ENCODE peak calls at places on chromosomes 12 and 14, in five cellular contexts. C is neural progenitor cell, R is ovary, H is cardiac muscle cell, V is AG10803. B is an unnamed sample.

GRCh38 chr14:48398675-48399282 is 723.4 kb upstream of the MDGA2 start:
- DNase-seq in C (peak; percentile 66), R (no peak), H (peak; percentile 36), V (peak; percentile 11), B (no peak)

GRCh38 chr14:32565256-32565655 is 236.2 kb downstream of the AKAP6 start:
- DNase-seq in C (no peak), R (no peak), H (no peak), V (no peak), B (no peak)

GRCh38 chr14:76778546-76779215 is 17.4 kb downstream of the VASH1 start:
- DNase-seq in C (no peak), R (no peak), H (no peak), V (no peak), B (no peak)

GRCh38 chr14:93946506-93947170 is 19.5 kb downstream of the FAM181A start:
- DNase-seq in C (no peak), R (no peak), H (peak; percentile 40), V (no peak), B (no peak)

GRCh38 chr14:88384653-88385205 is 728 bp upstream of the SPATA7 start:
- DNase-seq in C (peak; percentile 7), R (no peak), H (peak; percentile 25), V (peak; percentile 16), B (no peak)

GRCh38 chr14:100307215-100308111 is 1.2 kb upstream of the SLC25A29 start:
- DNase-seq in C (peak; percentile 62), R (peak; percentile 69), H (no peak), V (no peak), B (no peak)

GRCh38 chr14:89900822-89901221 is 53.7 kb downstream of the EFCAB11 start:
- DNase-seq in C (no peak), R (no peak), H (no peak), V (no peak), B (no peak)

GRCh38 chr12:52209321-52209720 is 17.5 kb upstream of the KRT80 start:
- DNase-seq in C (no peak), R (no peak), H (no peak), V (no peak), B (no peak)

GRCh38 chr12:114193474-114193873 is 212.5 kb downstream of the TBX5 start:
- DNase-seq in C (no peak), R (no peak), H (peak; percentile 0), V (peak; percentile 6), B (no peak)

GRCh38 chr14:97777622-97778021 is 980.4 kb downstream of the VRK1 start:
- DNase-seq in C (no peak), R (no peak), H (no peak), V (no peak), B (no peak)

GRCh38 chr12:116455540-116456306 is 103.5 kb upstream of the MAP1LC3B2 start:
- DNase-seq in C (peak; percentile 54), R (peak; percentile 86), H (peak; percentile 98), V (peak; percentile 96), B (peak; percentile 73)

GRCh38 chr14:91919814-91920213 is 27.7 kb downstream of the FBLN5 start:
- DNase-seq in C (no peak), R (no peak), H (peak; percentile 57), V (peak; percentile 82), B (peak; percentile 16)

GRCh38 chr12:67442347-67442841 is 173.2 kb downstream of the CAND1 start:
- DNase-seq in C (no peak), R (no peak), H (no peak), V (no peak), B (no peak)

GRCh38 chr14:102028733-102029132 is 58.1 kb downstream of the HSP90AA1 start:
- DNase-seq in C (no peak), R (no peak), H (no peak), V (peak; percentile 88), B (peak; percentile 58)

GRCh38 chr14:89827260-89827659 is 127.3 kb downstream of the EFCAB11 start:
- DNase-seq in C (no peak), R (no peak), H (no peak), V (no peak), B (no peak)

GRCh38 chr12:93763746-93764147 is 86.6 kb downstream of the CRADD start:
- DNase-seq in C (peak; percentile 31), R (no peak), H (no peak), V (no peak), B (no peak)

GRCh38 chr12:128455849-128456248 is 188.9 kb downstream of the TMEM132C start:
- DNase-seq in C (no peak), R (no peak), H (no peak), V (no peak), B (no peak)

GRCh38 chr14:74913986-74914573 is 9.0 kb downstream of the RPS6KL1 start:
- DNase-seq in C (peak; percentile 73), R (peak; percentile 81), H (peak; percentile 85), V (peak; percentile 74), B (no peak)

GRCh38 chr12:117671734-117672133 is 297.1 kb downstream of the KSR2 start:
- DNase-seq in C (peak; percentile 75), R (no peak), H (peak; percentile 0), V (peak; percentile 48), B (no peak)

GRCh38 chr14:103128631-103129300 is 5.5 kb downstream of the TNFAIP2 start:
- DNase-seq in C (no peak), R (peak; percentile 47), H (no peak), V (no peak), B (no peak)

GRCh38 chr14:88452231-88452630 is 66.8 kb downstream of the SPATA7 start:
- DNase-seq in C (no peak), R (no peak), H (no peak), V (no peak), B (no peak)

GRCh38 chr12:109308534-109309440 is at the start of gene FOXN4:
- DNase-seq in C (peak; percentile 81), R (no peak), H (no peak), V (no peak), B (no peak)

GRCh38 chr14:100200311-100200710 is 38.6 kb upstream of the YY1 start:
- DNase-seq in C (no peak), R (no peak), H (no peak), V (no peak), B (no peak)

GRCh38 chr12:68358532-68359485 is 26.6 kb upstream of the MDM1 start:
- DNase-seq in C (peak; percentile 78), R (no peak), H (peak; percentile 88), V (peak; percentile 84), B (peak; percentile 62)

GRCh38 chr12:95674088-95674595 is 116.4 kb downstream of the NTN4 start:
- DNase-seq in C (no peak), R (no peak), H (no peak), V (no peak), B (no peak)

GRCh38 chr12:20214286-20214685 is 154.1 kb upstream of the PDE3A start:
- DNase-seq in C (no peak), R (no peak), H (peak; percentile 67), V (no peak), B (no peak)

GRCh38 chr12:42957136-42957535 is 367.6 kb upstream of the PRICKLE1 start:
- DNase-seq in C (no peak), R (peak; percentile 40), H (peak; percentile 12), V (no peak), B (no peak)

GRCh38 chr12:46886541-46887041 is 60.8 kb upstream of the SLC38A4 start:
- DNase-seq in C (no peak), R (no peak), H (no peak), V (peak; percentile 96), B (peak; percentile 88)

GRCh38 chr12:72876092-72876491 is 603.9 kb downstream of the TRHDE start:
- DNase-seq in C (no peak), R (no peak), H (no peak), V (no peak), B (no peak)

GRCh38 chr14:39431416-39432178 is 636 bp downstream of the FBXO33 start:
- DNase-seq in C (peak; percentile 73), R (no peak), H (peak; percentile 40), V (peak; percentile 34), B (no peak)

GRCh38 chr12:121578230-121579189 is 2.3 kb downstream of the KDM2B start:
- DNase-seq in C (peak; percentile 68), R (peak; percentile 70), H (peak; percentile 48), V (no peak), B (no peak)

GRCh38 chr12:121575051-121575450 is 5.8 kb downstream of the KDM2B start:
- DNase-seq in C (no peak), R (no peak), H (no peak), V (no peak), B (no peak)

GRCh38 chr12:121575952-121576615 is 4.7 kb downstream of the KDM2B start:
- DNase-seq in C (peak; percentile 49), R (no peak), H (peak; percentile 49), V (peak; percentile 34), B (no peak)

GRCh38 chr12:121577443-121578180 is 3.2 kb downstream of the KDM2B start:
- DNase-seq in C (peak; percentile 69), R (peak; percentile 44), H (no peak), V (no peak), B (no peak)

GRCh38 chr12:121576851-121577391 is 3.9 kb downstream of the KDM2B start:
- DNase-seq in C (peak; percentile 95), R (peak; percentile 54), H (peak; percentile 70), V (peak; percentile 94), B (peak; percentile 80)
- H3K4me3 ChIP-seq in C (peak overlapping the region; percentile 94), R (no peak overlapping the region), H (no peak overlapping the region), V (peak overlapping the region; percentile 67), B (peak overlapping the region; percentile 35)

GRCh38 chr14:24184104-24184970 is 4.3 kb downstream of the IPO4 start:
- DNase-seq in C (no peak), R (no peak), H (no peak), V (no peak), B (no peak)

GRCh38 chr14:24179961-24180726 is 8.3 kb downstream of the REC8 start:
- DNase-seq in C (no peak), R (no peak), H (peak; percentile 56), V (peak; percentile 85), B (peak; percentile 21)

GRCh38 chr14:24183014-24183481 is 5.6 kb downstream of the IPO4 start:
- DNase-seq in C (no peak), R (no peak), H (no peak), V (no peak), B (no peak)

GRCh38 chr14:24181251-24182077 is 7.2 kb downstream of the IPO4 start:
- DNase-seq in C (no peak), R (no peak), H (no peak), V (no peak), B (no peak)

GRCh38 chr14:24182110-24182882 is 6.3 kb downstream of the IPO4 start:
- DNase-seq in C (no peak), R (no peak), H (no peak), V (no peak), B (no peak)
- H3K4me3 ChIP-seq in C (no peak overlapping the region), R (no peak overlapping the region), H (no peak overlapping the region), V (no peak overlapping the region), B (no peak overlapping the region)

GRCh38 chr12:54324617-54325441 is at the start of gene COPZ1:
- DNase-seq in C (peak; percentile 99), R (peak; percentile 94), H (peak; percentile 100), V (peak; percentile 100), B (peak; percentile 100)

DNA sequence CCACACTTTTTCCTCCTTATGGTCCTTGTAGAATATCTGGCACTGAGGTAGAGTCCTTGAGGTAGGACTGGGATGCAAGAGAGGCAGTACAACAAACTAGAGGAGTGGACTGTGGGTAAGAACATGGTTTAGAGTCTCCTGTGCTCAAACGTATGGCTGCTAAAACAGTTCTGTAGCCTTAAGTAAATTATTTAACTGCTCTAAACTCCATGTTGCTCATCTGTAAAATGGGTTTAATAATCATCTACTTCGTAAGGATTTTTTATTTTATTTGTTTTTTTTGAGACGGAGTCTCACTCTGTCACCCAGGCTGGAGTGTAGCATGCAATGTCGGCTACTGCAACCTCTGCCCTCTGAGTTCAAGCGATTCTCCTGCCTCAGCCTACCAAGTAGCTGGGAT is 3.6 kb upstream of the COPZ1 start:
- DNase-seq in C (no peak), R (no peak), H (no peak), V (no peak), B (no peak)
- H3K4me3 ChIP-seq in C (no peak overlapping the region), R (no peak overlapping the region), H (no peak overlapping the region), V (no peak overlapping the region), B (no peak overlapping the region)

GRCh38 chr12:1474567-1475153 is 119.7 kb downstream of the FBXL14 start:
- DNase-seq in C (peak; percentile 71), R (no peak), H (peak; percentile 86), V (peak; percentile 86), B (peak; percentile 88)
- H3K4me3 ChIP-seq in C (no peak overlapping the region), R (no peak overlapping the region), H (no peak overlapping the region), V (peak overlapping the region; percentile 44), B (peak overlapping the region; percentile 36)

B was measured in AG04449.